ENCODE peak calls at places on chromosomes 1 and 21, in five cellular contexts. Q is EL; L is effector memory CD4-positive, alpha-beta T cell; Z is progenitor cell of endocrine pancreas; K is central memory CD4-positive, alpha-beta T cell. R is an unnamed sample.

GRCh38 chr1:151984313-151984956 is 9.2 kb downstream of the S100A10 start:
- DNase-seq in Q (no peak), Z (no peak), L (no peak), K (no peak), R (peak)

GRCh38 chr1:86951430-86951829 is 37.0 kb downstream of the HS2ST1 start:
- DNase-seq in Q (no peak), Z (no peak), L (no peak), K (no peak), R (no peak)

GRCh38 chr1:82907313-82907712 is 1091.6 kb downstream of the TTLL7 start:
- DNase-seq in Z (no peak), L (no peak), Q (no peak), K (no peak), R (no peak)

GRCh38 chr21:26050857-26051256 is 119.7 kb downstream of the APP start:
- DNase-seq in Q (no peak), L (no peak), Z (no peak), K (no peak), R (no peak)

GRCh38 chr1:206455681-206456344 is 14.5 kb upstream of the IKBKE start:
- DNase-seq in Q (no peak), L (no peak), Z (no peak), K (no peak), R (no peak)

GRCh38 chr21:45611296-45611695 is 32.2 kb upstream of the PCBP3 start:
- DNase-seq in L (no peak), Z (no peak), K (no peak), Q (no peak), R (no peak)

GRCh38 chr1:57986432-57986831 is 560.1 kb downstream of the OMA1 start:
- DNase-seq in L (no peak), K (no peak), Z (no peak), Q (no peak), R (no peak)

GRCh38 chr1:152049291-152050073 is 12.7 kb upstream of the S100A11 start:
- DNase-seq in Z (no peak), Q (peak), K (no peak), L (no peak), R (no peak)

GRCh38 chr1:80153762-80154555 is 1147.4 kb upstream of the ADGRL4 start:
- DNase-seq in Q (peak), L (no peak), K (no peak), Z (no peak), R (no peak)

GRCh38 chr1:42164551-42165420 is at the start of gene GUCA2A:
- DNase-seq in L (no peak), Z (no peak), K (no peak), Q (no peak), R (no peak)

GRCh38 chr1:208835082-208835467 is 590.9 kb upstream of the PLXNA2 start:
- DNase-seq in K (no peak), Q (no peak), L (no peak), Z (no peak), R (no peak)

GRCh38 chr1:113904292-113904673 is 316 bp downstream of the AP4B1 start:
- DNase-seq in Q (no peak), L (no peak), K (no peak), Z (no peak), R (no peak)

GRCh38 chr1:229023651-229024295 is 247.1 kb upstream of the RAB4A start:
- DNase-seq in Z (no peak), L (no peak), K (no peak), Q (no peak), R (no peak)

GRCh38 chr1:40530735-40531380 is 579 bp upstream of the ZNF684 start:
- DNase-seq in L (no peak), K (no peak), Z (no peak), Q (no peak), R (no peak)

GRCh38 chr1:98660941-98661543 is 479 bp upstream of the SNX7 start:
- DNase-seq in L (no peak), Z (no peak), Q (no peak), K (no peak), R (no peak)

GRCh38 chr1:26066857-26067256 is 573 bp downstream of the TRIM63 start:
- DNase-seq in Z (no peak), K (no peak), Q (no peak), L (no peak), R (no peak)

GRCh38 chr1:179228783-179229213 is 679 bp downstream of the ABL2 start:
- DNase-seq in K (peak), Q (peak), L (no peak), Z (peak), R (no peak)

GRCh38 chr1:150516050-150516591 is 569 bp downstream of the FALEC start:
- DNase-seq in L (no peak), Q (no peak), Z (no peak), K (peak), R (no peak)

GRCh38 chr1:15249032-15249601 is 2.1 kb downstream of the FHAD1 start:
- DNase-seq in L (peak), K (peak), Q (no peak), Z (no peak), R (no peak)

GRCh38 chr1:115450641-115451040 is 112.6 kb upstream of the NGF start:
- DNase-seq in L (no peak), Z (no peak), Q (no peak), K (no peak), R (no peak)

GRCh38 chr1:154220970-154221814 is 437 bp downstream of the UBAP2L start:
- DNase-seq in L (peak), Z (peak), K (peak), Q (peak), R (no peak)

R was measured in GM12878.